ENCODE peak calls at places on chromosomes 16 and 17, in eight cellular contexts. C, O, B, W, S, P, F and R are unnamed samples.

GRCh38 chr16:84948855-84949610 is 62.3 kb downstream of the ZDHHC7 start:
- DNase-seq in C (no peak), O (no peak), B (no peak), W (no peak), S (no peak), P (no peak), F (no peak), R (no peak)

GRCh38 chr17:32609085-32609484 is 122.3 kb downstream of the CDK5R1 start:
- DNase-seq in C (no peak), O (no peak), B (peak; percentile 6), W (no peak), S (peak; percentile 30), P (peak; percentile 36), F (no peak), R (peak; percentile 17)

GRCh38 chr16:57186630-57187507 is 740 bp downstream of the RSPRY1 start:
- DNase-seq in C (peak; percentile 52), O (peak; percentile 23), B (no peak), W (no peak), S (peak; percentile 50), P (no peak), F (peak; percentile 65), R (peak; percentile 68)

GRCh38 chr16:15557258-15557657 is 85.7 kb downstream of the MARF1 start:
- DNase-seq in C (no peak), O (no peak), B (no peak), W (no peak), S (no peak), P (no peak), F (no peak), R (no peak)

GRCh38 chr16:14280541-14280940 is 209.4 kb downstream of the MRTFB start:
- DNase-seq in C (no peak), O (no peak), B (no peak), W (no peak), S (no peak), P (no peak), F (no peak), R (no peak)

GRCh38 chr17:63722403-63722802 is 19.2 kb downstream of the STRADA start:
- DNase-seq in C (no peak), O (no peak), B (no peak), W (no peak), S (no peak), P (no peak), F (no peak), R (no peak)

GRCh38 chr17:73291260-73291801 is 20.5 kb downstream of the CDC42EP4 start:
- DNase-seq in C (no peak), O (no peak), B (no peak), W (no peak), S (peak; percentile 87), P (no peak), F (peak; percentile 87), R (no peak)

GRCh38 chr16:79644977-79645667 is 44.6 kb upstream of the MAF start:
- DNase-seq in C (no peak), O (no peak), B (no peak), W (no peak), S (peak; percentile 12), P (no peak), F (no peak), R (no peak)

GRCh38 chr16:58031016-58031800 is 5.7 kb downstream of the MMP15 start:
- DNase-seq in C (no peak), O (no peak), B (no peak), W (no peak), S (no peak), P (no peak), F (no peak), R (peak; percentile 25)

GRCh38 chr17:76266244-76266938 is 1.2 kb downstream of the UBALD2 start:
- DNase-seq in C (no peak), O (no peak), B (no peak), W (no peak), S (no peak), P (no peak), F (peak; percentile 68), R (no peak)

GRCh38 chr17:73089322-73089721 is 3.2 kb downstream of the SLC39A11 start:
- DNase-seq in C (no peak), O (no peak), B (no peak), W (no peak), S (no peak), P (no peak), F (no peak), R (no peak)

GRCh38 chr17:49210158-49211029 is at the start of the genes ABI3 and GNGT2:
- DNase-seq in C (no peak), O (peak; percentile 58), B (no peak), W (no peak), S (no peak), P (no peak), F (peak; percentile 92), R (no peak)

GRCh38 chr17:77394540-77395295 is 253.9 kb downstream of the SEC14L1 start:
- DNase-seq in C (no peak), O (peak; percentile 63), B (no peak), W (no peak), S (no peak), P (no peak), F (peak; percentile 99), R (no peak)

GRCh38 chr17:70029019-70029767 is 45.8 kb upstream of the KCNJ16 start:
- DNase-seq in C (no peak), O (no peak), B (no peak), W (no peak), S (no peak), P (no peak), F (no peak), R (no peak)

GRCh38 chr17:60971515-60972369 is 294.1 kb downstream of the BCAS3 start:
- DNase-seq in C (peak; percentile 25), O (peak; percentile 65), B (peak; percentile 39), W (no peak), S (peak; percentile 61), P (no peak), F (peak; percentile 67), R (peak; percentile 63)

GRCh38 chr17:13601317-13601775 is 383 bp downstream of the HS3ST3A1 start:
- DNase-seq in C (no peak), O (peak; percentile 28), B (no peak), W (no peak), S (no peak), P (no peak), F (no peak), R (no peak)